ENCODE peak calls at places on chromosomes 7 and 10, in four cellular contexts. T, Q, P and W are unnamed samples.
A peak's percentile ranks its signal among the peaks of the same experiment; 100 is the strongest.

GRCh38 chr10:125201108-125201524 is 40.8 kb upstream of the CTBP2 start:
- DNase-seq in T (no peak), Q (no peak), P (no peak), W (no peak)

GRCh38 chr10:133004991-133005390 is 62.6 kb upstream of the CFAP46 start:
- DNase-seq in T (no peak), Q (no peak), P (no peak), W (no peak)

GRCh38 chr7:41889040-41889439 is 186.2 kb upstream of the INHBA start:
- DNase-seq in T (no peak), Q (no peak), P (no peak), W (no peak)

GRCh38 chr10:112370424-112370819 is 3.5 kb upstream of the ACSL5 start:
- DNase-seq in T (no peak), Q (no peak), P (no peak), W (no peak)

GRCh38 chr10:51920672-51921071 is 221.3 kb upstream of the CSTF2T start:
- DNase-seq in T (no peak), Q (no peak), P (no peak), W (no peak)

GRCh38 chr7:7793921-7794320 is 75.5 kb upstream of the RPA3 start:
- DNase-seq in T (no peak), Q (no peak), P (no peak), W (no peak)

GRCh38 chr7:2508327-2509231 is 11.0 kb upstream of the LFNG start:
- DNase-seq in T (no peak), Q (peak; percentile 70), P (peak; percentile 67), W (peak; percentile 86)

GRCh38 chr7:128735433-128735832 is 3.7 kb upstream of the CALU start:
- DNase-seq in T (no peak), Q (no peak), P (no peak), W (peak; percentile 47)

GRCh38 chr7:102291056-102291915 is 4.6 kb downstream of the SH2B2 start:
- DNase-seq in T (no peak), Q (peak; percentile 77), P (no peak), W (no peak)

GRCh38 chr10:111874586-111874985 is 309.0 kb downstream of the GPAM start:
- DNase-seq in T (no peak), Q (no peak), P (no peak), W (no peak)

GRCh38 chr10:84531396-84531795 is 203.0 kb downstream of the CCSER2 start:
- DNase-seq in T (no peak), Q (no peak), P (no peak), W (no peak)

GRCh38 chr10:24350111-24350921 is 141.4 kb downstream of the KIAA1217 start:
- DNase-seq in T (no peak), Q (no peak), P (no peak), W (no peak)

GRCh38 chr7:130263130-130263529 is 3.5 kb upstream of the CPA2 start:
- DNase-seq in T (no peak), Q (no peak), P (no peak), W (no peak)

GRCh38 chr7:32670105-32670504 is 174.8 kb downstream of the AVL9 start:
- DNase-seq in T (peak; percentile 5), Q (no peak), P (no peak), W (no peak)

GRCh38 chr10:9301148-9301547 is 1246.7 kb downstream of the GATA3 start:
- DNase-seq in T (no peak), Q (no peak), P (no peak), W (no peak)

GRCh38 chr7:33773053-33773452 is 132.3 kb upstream of the BMPER start:
- DNase-seq in T (no peak), Q (no peak), P (no peak), W (no peak)

DNA sequence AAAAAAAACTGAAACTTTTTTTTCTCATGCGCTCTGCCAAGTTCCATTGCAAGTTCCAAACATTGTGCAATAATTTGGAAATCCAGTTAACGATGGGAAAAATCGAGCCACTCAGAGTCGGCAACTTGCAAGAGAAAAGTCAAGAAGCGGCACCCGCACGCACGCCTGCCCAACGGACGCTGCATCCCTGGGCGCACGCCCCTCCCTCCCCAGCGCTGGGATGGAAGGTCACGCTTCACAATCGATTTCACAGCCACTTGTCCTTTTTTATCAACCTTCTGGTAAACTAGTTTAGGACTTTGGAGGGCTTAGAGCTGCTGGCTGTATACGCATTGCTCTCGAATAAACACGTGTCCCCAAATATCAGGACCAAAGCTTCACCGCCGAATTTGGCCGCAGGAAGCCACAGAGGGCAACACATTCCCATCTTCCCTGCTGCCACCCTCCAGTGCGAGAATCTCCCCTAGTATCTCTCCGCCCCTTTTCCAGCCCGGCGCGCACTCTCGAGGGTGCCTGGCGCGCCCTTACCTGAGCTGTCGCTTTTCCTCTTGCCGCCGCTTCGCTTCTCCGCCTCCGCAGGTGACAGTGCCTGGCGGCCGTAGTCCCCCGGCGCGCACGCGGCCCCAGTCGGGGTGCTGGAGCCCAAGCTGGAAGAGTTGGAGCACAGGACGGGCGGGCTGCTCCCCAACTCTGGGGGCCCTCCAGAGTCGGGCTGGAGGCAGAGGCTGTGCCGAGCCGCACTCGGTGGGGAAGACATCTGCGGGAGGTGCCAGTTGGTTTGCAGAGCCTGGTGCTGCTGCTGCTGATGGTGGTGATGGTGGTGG is 913 bp downstream of the MEOX2 start:
- DNase-seq in T (peak; percentile 26), Q (no peak), P (no peak), W (peak; percentile 50)
- H3K4me3 ChIP-seq in T (peak overlapping the region; percentile 28), Q (no peak overlapping the region), P (peak overlapping the region; percentile 36), W (peak overlapping the region; percentile 57)

GRCh38 chr10:119931873-119932272 is 39.3 kb downstream of the SEC23IP start:
- DNase-seq in T (no peak), Q (no peak), P (no peak), W (no peak)
- H3K36me3 ChIP-seq in T (peaks cover 92% of the 10 kb centered on the region), Q (peaks cover 85% of the 10 kb centered on the region), P (peaks cover 89% of the 10 kb centered on the region), W (peaks cover 85% of the 10 kb centered on the region)

DNA sequence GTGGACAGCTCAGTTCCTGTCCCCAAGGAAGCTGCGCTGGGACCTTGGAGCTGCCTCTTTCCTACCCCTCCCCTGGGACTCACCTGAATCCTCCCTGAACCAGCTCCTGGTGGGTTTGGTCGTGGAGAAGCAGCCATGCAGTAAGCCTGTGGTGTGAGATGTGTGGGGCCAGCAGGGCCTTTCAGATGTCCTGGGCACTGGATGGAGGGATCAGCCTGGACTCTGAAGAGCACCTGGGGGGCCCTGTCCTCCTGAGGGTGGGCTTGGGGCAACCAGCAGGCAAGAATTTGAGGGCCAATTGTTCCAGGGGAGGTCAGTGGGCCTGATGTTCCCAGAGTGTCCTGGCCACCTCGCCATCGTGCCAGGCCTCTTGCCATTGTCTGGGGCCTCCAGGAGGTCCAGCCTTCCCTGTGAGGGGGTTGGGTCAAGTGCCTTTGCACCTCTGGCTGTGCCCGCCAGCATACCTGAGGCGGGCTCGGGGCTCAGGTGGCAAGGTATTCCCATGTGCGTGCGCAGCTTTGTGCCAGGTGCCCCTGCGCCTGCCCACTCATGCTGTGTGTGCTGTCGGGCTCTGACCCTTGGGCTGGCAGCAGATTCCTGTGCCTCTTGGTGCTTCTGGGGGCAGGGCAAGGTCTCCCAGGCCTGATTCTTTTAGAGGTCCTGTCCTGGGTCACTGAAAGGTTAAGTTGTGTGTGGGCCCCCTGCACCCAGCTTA is 7.3 kb downstream of the TRIM8 start:
- DNase-seq in T (no peak), Q (no peak), P (no peak), W (no peak)
- H3K4me1 ChIP-seq in T (peaks cover 53% of the 10 kb centered on the region), Q (peaks cover 73% of the 10 kb centered on the region), P (peaks cover 97% of the 10 kb centered on the region), W (peaks cover 97% of the 10 kb centered on the region)

GRCh38 chr7:122311719-122312118 is 7.2 kb upstream of the FEZF1 start:
- DNase-seq in T (no peak), Q (no peak), P (no peak), W (no peak)

GRCh38 chr7:122314284-122314683 is 9.7 kb upstream of the FEZF1 start:
- DNase-seq in T (no peak), Q (no peak), P (no peak), W (no peak)

GRCh38 chr7:122312789-122313188 is 8.2 kb upstream of the FEZF1 start:
- DNase-seq in T (no peak), Q (no peak), P (no peak), W (no peak)

GRCh38 chr7:122316467-122317394 is 12.2 kb upstream of the FEZF1 start:
- DNase-seq in T (peak; percentile 61), Q (no peak), P (no peak), W (no peak)

DNA sequence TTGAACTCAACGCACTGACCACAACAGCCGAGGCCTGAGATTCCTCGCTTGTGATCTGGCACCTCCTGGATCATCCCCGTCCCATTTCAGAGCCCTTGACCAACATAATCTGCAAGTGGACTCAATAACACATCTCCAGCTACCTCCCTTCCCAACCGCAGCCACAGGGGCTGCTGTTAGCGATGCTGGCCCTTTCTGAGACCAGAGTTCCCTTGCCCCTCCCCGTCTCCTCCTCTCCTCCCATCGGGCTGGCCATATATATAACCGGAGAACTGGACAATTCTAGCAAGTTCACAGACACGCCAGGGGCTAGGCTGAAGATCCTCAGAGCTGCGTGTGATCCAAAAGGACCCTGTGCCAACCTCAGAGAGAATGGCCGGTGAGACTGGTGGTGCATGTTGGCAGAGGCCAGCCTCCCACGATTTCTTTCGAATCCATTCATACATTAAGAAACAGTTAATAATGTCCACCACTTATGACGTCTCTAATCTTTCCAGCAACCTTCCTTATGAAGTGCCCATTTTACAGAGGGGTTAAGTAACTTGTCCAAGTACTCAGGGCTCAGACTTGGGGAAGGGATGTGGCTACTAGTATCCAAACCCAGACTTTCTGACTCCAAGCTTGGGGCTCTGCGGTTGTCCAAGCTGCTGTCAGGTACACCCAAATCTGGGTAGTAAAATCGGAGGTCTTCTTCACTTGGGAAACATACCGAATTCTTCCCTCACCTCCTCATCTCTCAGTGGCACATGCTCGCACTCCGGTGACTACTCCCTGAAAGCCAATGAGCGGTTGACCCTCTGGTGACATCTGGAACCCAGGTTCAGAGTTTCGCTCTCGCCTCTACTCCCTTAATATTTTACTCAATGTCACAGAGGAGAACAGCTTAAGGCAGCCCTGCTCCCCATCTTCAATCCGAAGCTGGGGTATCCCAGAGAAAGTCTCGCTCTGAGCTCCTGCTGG is 11.2 kb upstream of the FEZF1 start:
- DNase-seq in T (no peak), Q (no peak), P (no peak), W (no peak)
- H3K4me3 ChIP-seq in T (no peak overlapping the region), Q (no peak overlapping the region), P (no peak overlapping the region), W (no peak overlapping the region)

GRCh38 chr7:855686-856369 is 20.5 kb upstream of the GET4 start:
- DNase-seq in T (no peak), Q (no peak), P (no peak), W (no peak)

GRCh38 chr7:854118-854775 is 22.0 kb downstream of the SUN1 start:
- DNase-seq in T (no peak), Q (no peak), P (no peak), W (no peak)

GRCh38 chr7:851204-851603 is 18.9 kb downstream of the SUN1 start:
- DNase-seq in T (no peak), Q (no peak), P (no peak), W (no peak)

GRCh38 chr7:856444-857095 is 19.8 kb upstream of the GET4 start:
- DNase-seq in T (no peak), Q (no peak), P (no peak), W (no peak)

GRCh38 chr7:853366-854117 is 21.3 kb downstream of the SUN1 start:
- DNase-seq in T (no peak), Q (no peak), P (no peak), W (no peak)
- H3K36me3 ChIP-seq in T (peaks cover 98% of the 10 kb centered on the region), Q (peaks cover 61% of the 10 kb centered on the region), P (peaks cover 96% of the 10 kb centered on the region), W (peaks cover 100% of the 10 kb centered on the region)

DNA sequence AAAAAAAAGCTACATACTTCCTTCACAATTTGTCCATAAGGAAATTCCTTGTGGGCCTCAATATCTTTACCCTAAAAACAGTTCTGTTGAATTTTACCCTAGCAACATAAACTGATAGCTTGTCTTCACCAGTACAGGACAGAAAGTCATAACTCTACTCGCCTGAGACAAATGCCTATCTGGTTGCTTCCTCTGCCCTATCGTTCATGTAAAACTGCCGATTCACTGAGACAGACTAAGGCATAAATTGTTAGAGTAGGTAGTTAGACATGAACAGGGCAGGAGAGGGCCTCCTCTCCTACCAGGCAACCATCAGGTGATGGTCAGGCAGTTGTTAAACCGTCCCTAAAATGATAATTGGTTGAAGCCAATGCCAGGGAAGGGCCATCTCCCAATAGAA is 25.0 kb downstream of the IFIT3 start:
- DNase-seq in T (no peak), Q (no peak), P (no peak), W (no peak)
- H3K4me1 ChIP-seq in T (peaks cover 15% of the 10 kb centered on the region), Q (no peaks in the 10 kb centered on the region), P (peaks cover 28% of the 10 kb centered on the region), W (peaks cover 44% of the 10 kb centered on the region)